ENCODE peak calls at places on chromosomes 2 and 18, in six cellular contexts. V, O, M, A, Q and L are unnamed samples.

GRCh38 chr2:437772-438393 is 150.0 kb upstream of the ALKAL2 start:
- DNase-seq in V (no peak), O (no peak), M (no peak), A (peak), Q (peak), L (no peak)

GRCh38 chr2:42025151-42025582 is 22.7 kb upstream of the PKDCC start:
- DNase-seq in V (no peak), O (peak), M (peak), A (peak), Q (no peak), L (no peak)

GRCh38 chr2:1307670-1308069 is 105.6 kb upstream of the TPO start:
- DNase-seq in V (no peak), O (no peak), M (no peak), A (no peak), Q (no peak), L (no peak)

GRCh38 chr2:33617401-33617800 is 18.3 kb upstream of the FAM98A start:
- DNase-seq in V (no peak), O (no peak), M (no peak), A (no peak), Q (no peak), L (no peak)

GRCh38 chr2:73859721-73860586 is 31.2 kb downstream of the STAMBP start:
- DNase-seq in V (peak), O (peak), M (no peak), A (no peak), Q (no peak), L (no peak)

GRCh38 chr18:37179384-37179783 is 350.5 kb downstream of the KIAA1328 start:
- DNase-seq in V (no peak), O (no peak), M (peak), A (no peak), Q (no peak), L (no peak)

GRCh38 chr2:231716641-231717280 is 8.4 kb downstream of the PTMA start:
- DNase-seq in V (no peak), O (no peak), M (no peak), A (no peak), Q (no peak), L (no peak)

GRCh38 chr18:28039078-28039477 is 137.9 kb downstream of the CDH2 start:
- DNase-seq in V (no peak), O (peak), M (no peak), A (no peak), Q (no peak), L (no peak)

GRCh38 chr18:23071285-23071684 is 64.0 kb upstream of the CABLES1 start:
- DNase-seq in V (no peak), O (no peak), M (no peak), A (no peak), Q (peak), L (no peak)

GRCh38 chr2:144426355-144426754 is 93.6 kb downstream of the ZEB2 start:
- DNase-seq in V (no peak), O (no peak), M (no peak), A (no peak), Q (no peak), L (no peak)

GRCh38 chr2:198662916-198663315 is 794.8 kb downstream of the SATB2 start:
- DNase-seq in V (no peak), O (no peak), M (no peak), A (no peak), Q (no peak), L (no peak)

GRCh38 chr2:234310166-234310565 is 186.7 kb downstream of the ARL4C start:
- DNase-seq in V (no peak), O (no peak), M (no peak), A (no peak), Q (no peak), L (no peak)

GRCh38 chr18:64419156-64419555 is 270.3 kb upstream of the LINC00305 start:
- DNase-seq in V (no peak), O (no peak), M (no peak), A (no peak), Q (no peak), L (no peak)

GRCh38 chr2:104434363-104434792 is 419.5 kb upstream of the POU3F3 start:
- DNase-seq in V (no peak), O (no peak), M (peak), A (peak), Q (peak), L (no peak)

GRCh38 chr2:20424300-20425290 is 22.3 kb upstream of the RHOB start:
- DNase-seq in V (no peak), O (peak), M (peak), A (peak), Q (peak), L (peak)

GRCh38 chr18:72555983-72556382 is 11.8 kb upstream of the CBLN2 start:
- DNase-seq in V (no peak), O (no peak), M (no peak), A (no peak), Q (no peak), L (no peak)

GRCh38 chr18:26471027-26471426 is 77.3 kb downstream of the KCTD1 start:
- DNase-seq in V (no peak), O (no peak), M (no peak), A (no peak), Q (no peak), L (no peak)

GRCh38 chr2:203395858-203396257 is 67.7 kb downstream of the ABI2 start:
- DNase-seq in V (no peak), O (no peak), M (no peak), A (no peak), Q (no peak), L (no peak)

GRCh38 chr18:62784966-62785413 is 69.6 kb downstream of the PHLPP1 start:
- DNase-seq in V (no peak), O (no peak), M (no peak), A (no peak), Q (no peak), L (no peak)

GRCh38 chr2:158459161-158460003 is 2.6 kb downstream of the PKP4 start:
- DNase-seq in V (no peak), O (peak), M (no peak), A (no peak), Q (no peak), L (no peak)

GRCh38 chr2:12009323-12009905 is 263.0 kb downstream of the LPIN1 start:
- DNase-seq in V (no peak), O (no peak), M (no peak), A (no peak), Q (no peak), L (no peak)

GRCh38 chr18:686339-687111 is 25.9 kb downstream of the ENOSF1 start:
- DNase-seq in V (no peak), O (no peak), M (no peak), A (peak), Q (no peak), L (no peak)

GRCh38 chr18:65725421-65726050 is 25.3 kb upstream of the CDH7 start:
- DNase-seq in V (no peak), O (no peak), M (peak), A (peak), Q (no peak), L (no peak)

GRCh38 chr2:150063432-150063889 is 424.0 kb downstream of the RND3 start:
- DNase-seq in V (no peak), O (peak), M (no peak), A (no peak), Q (no peak), L (no peak)

GRCh38 chr2:80238692-80239469 is 65.7 kb downstream of the LRRTM1 start:
- DNase-seq in V (peak), O (no peak), M (peak), A (peak), Q (peak), L (no peak)

GRCh38 chr2:158366342-158366741 is 90.2 kb downstream of the CCDC148 start:
- DNase-seq in V (no peak), O (no peak), M (no peak), A (no peak), Q (no peak), L (no peak)

GRCh38 chr2:20680744-20681143 is 13.8 kb downstream of the GDF7 start:
- DNase-seq in V (no peak), O (no peak), M (no peak), A (no peak), Q (no peak), L (no peak)

GRCh38 chr2:143900006-143900405 is 619.9 kb downstream of the ZEB2 start:
- DNase-seq in V (no peak), O (no peak), M (no peak), A (no peak), Q (no peak), L (no peak)

GRCh38 chr18:73719611-73720010 is 428.0 kb downstream of the FBXO15 start:
- DNase-seq in V (no peak), O (no peak), M (no peak), A (no peak), Q (no peak), L (no peak)

GRCh38 chr2:236633219-236633570 is 63.6 kb downstream of the ACKR3 start:
- DNase-seq in V (no peak), O (no peak), M (no peak), A (no peak), Q (peak), L (peak)

GRCh38 chr2:15789381-15790062 is 150.8 kb upstream of the MYCN start:
- DNase-seq in V (no peak), O (no peak), M (no peak), A (no peak), Q (no peak), L (no peak)

GRCh38 chr2:144256996-144257707 is 262.8 kb downstream of the ZEB2 start:
- DNase-seq in V (no peak), O (no peak), M (no peak), A (no peak), Q (no peak), L (no peak)

GRCh38 chr2:136234261-136234660 is 116.3 kb upstream of the CXCR4 start:
- DNase-seq in V (no peak), O (no peak), M (no peak), A (no peak), Q (no peak), L (no peak)

GRCh38 chr2:136242100-136242499 is 124.2 kb upstream of the CXCR4 start:
- DNase-seq in V (no peak), O (peak), M (no peak), A (no peak), Q (no peak), L (no peak)

GRCh38 chr2:136235451-136236418 is 117.8 kb upstream of the CXCR4 start:
- DNase-seq in V (no peak), O (peak), M (no peak), A (no peak), Q (no peak), L (no peak)

GRCh38 chr2:136238552-136239346 is 120.8 kb upstream of the CXCR4 start:
- DNase-seq in V (no peak), O (peak), M (no peak), A (no peak), Q (no peak), L (no peak)

GRCh38 chr2:136238214-136238551 is 120.2 kb upstream of the CXCR4 start:
- DNase-seq in V (no peak), O (no peak), M (no peak), A (no peak), Q (no peak), L (no peak)
- H3K27ac ChIP-seq in V (no peak), O (peak), M (no peak), A (no peak), Q (peak), L (peak)

DNA sequence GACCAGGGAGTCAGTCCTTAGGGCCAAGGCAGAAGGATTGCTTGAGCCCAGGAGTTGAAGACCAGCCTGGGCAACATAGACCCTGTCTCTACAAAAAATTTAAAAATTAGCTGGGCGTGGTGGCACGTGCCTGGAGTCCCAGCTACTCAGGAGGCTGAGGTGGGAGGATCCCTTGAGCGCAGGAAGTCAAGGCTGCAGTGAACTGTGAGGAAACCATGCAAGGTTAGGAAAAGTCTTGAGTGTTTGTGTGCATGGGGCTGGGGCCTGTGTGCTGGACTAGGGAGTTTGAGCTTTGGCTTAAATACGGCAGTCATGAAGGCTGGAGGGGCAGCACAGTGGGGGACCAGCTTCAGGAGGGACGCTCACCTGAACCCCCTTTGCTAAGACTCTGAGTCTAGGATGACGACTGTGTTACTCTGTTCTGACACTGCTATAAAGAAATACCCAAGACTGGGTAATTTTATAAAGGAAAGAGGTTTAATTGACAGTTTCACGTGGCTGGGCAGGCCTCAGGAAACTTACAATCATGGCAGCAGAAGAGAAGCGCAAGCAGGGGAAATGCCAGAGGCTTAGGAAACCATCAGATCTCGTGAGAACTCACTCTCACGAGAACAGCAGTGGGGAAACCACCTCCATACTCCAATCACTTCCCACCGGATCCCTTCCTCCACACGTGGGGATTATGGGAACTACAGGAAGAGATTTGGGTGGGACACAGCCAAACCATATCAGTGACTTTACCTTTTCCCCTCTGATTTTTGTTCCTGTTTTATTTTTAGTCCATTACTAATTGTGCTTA is 39.4 kb downstream of the GORASP2 start:
- DNase-seq in V (no peak), O (no peak), M (no peak), A (no peak), Q (no peak), L (no peak)
- TF ChIP-seq POLR2AphosphoS5 in V (no peak), O (no peak), M (no peak), A (no peak), Q (no peak), L (no peak)

GRCh38 chr2:223941579-223942277 is 3.4 kb downstream of the WDFY1 start:
- DNase-seq in V (no peak), O (peak), M (no peak), A (no peak), Q (no peak), L (no peak)
- H3K27ac ChIP-seq in V (no peak), O (peak), M (no peak), A (no peak), Q (no peak), L (no peak)

DNA sequence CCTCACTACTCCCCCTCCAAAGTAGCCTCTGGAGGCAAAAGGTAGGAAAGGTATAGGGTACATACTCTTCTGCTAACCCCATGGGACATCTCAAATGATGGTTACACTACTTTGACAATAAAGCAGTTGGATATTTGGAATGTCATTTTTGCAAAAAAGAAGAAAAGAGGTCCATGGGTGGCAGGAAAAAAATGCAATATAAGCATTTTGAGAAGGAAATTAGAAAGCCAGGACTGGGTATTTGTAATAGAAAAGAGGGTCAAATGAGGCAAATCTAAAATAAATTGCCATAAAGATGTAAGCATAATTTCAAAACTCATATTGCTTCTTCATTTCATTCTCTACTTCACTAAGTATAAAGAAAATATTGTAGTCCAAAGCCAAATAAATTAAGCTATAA is 280.2 kb downstream of the NOL4 start:
- DNase-seq in V (no peak), O (no peak), M (no peak), A (no peak), Q (no peak), L (no peak)
- TF ChIP-seq POLR2AphosphoS5 in V (no peak), O (no peak), M (no peak), A (no peak), Q (no peak), L (no peak)

GRCh38 chr18:57915848-57916596 is 112.9 kb upstream of the ATP8B1 start:
- DNase-seq in V (no peak), O (no peak), M (peak), A (no peak), Q (no peak), L (peak)

GRCh38 chr18:57916684-57917083 is 113.6 kb upstream of the ATP8B1 start:
- DNase-seq in V (no peak), O (no peak), M (no peak), A (no peak), Q (no peak), L (no peak)

GRCh38 chr18:57918601-57919000 is 115.5 kb upstream of the ATP8B1 start:
- DNase-seq in V (no peak), O (no peak), M (no peak), A (no peak), Q (no peak), L (peak)

GRCh38 chr18:57913686-57914085 is 110.6 kb upstream of the ATP8B1 start:
- DNase-seq in V (no peak), O (no peak), M (no peak), A (no peak), Q (no peak), L (no peak)

DNA sequence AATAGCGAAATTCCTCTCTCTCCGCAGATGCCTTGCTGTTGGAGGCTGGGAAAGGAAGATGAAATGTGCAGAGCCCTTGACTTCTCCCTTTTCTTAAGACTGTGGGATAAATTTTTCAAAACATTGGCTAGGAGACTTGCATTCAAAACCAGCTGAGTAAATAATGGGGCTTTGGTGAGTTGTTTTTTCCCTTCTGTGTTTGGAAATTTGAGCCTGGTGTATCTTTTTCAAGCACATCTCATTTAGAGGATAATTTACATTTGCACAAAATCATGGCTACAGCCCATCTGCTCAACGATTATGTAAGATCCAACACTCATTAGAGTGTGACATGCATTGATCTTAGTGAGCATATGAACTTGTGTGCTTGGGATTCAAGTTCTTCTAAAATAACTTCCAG is 112.1 kb upstream of the ATP8B1 start:
- DNase-seq in V (no peak), O (no peak), M (no peak), A (no peak), Q (no peak), L (no peak)
- H3K27ac ChIP-seq in V (no peak), O (no peak), M (no peak), A (no peak), Q (no peak), L (no peak)

DNA sequence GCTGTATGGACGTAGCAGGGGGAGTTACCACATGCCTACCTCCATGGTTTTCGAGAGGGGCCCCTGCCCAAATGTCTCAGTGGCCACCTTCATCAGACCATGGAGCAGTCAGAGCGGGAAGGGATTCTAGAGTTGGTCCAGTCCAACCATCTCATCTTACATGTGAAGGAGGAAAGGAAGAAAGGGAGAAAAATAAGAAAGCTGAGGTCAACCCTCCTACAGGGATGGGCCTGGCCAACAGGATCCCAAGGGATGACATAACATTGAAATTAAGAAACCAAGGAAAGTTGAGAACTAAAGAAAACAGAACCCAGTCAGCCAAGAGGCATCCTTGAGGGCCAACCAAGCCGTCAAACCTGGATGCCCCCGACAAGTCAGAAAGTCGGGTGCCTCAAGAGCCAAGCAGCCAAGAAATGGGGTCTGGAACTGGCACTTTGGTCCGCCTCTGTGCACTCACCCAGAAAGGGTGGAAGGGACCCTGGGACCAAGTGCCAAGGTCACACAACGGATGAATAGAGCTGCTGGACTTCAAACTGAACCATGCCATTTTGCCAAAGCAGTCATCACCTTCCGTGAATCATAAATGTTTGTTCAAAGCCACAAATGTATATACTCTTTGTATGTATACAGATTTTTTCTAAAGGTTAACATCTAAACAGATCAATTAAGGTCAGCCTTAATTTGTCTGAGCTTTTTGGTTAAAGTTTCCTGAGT is 27.1 kb upstream of the PTPN4 start:
- DNase-seq in V (no peak), O (no peak), M (no peak), A (no peak), Q (no peak), L (no peak)
- TF ChIP-seq POLR2AphosphoS5 in V (no peak), O (no peak), M (no peak), A (no peak), Q (no peak), L (no peak)

DNA sequence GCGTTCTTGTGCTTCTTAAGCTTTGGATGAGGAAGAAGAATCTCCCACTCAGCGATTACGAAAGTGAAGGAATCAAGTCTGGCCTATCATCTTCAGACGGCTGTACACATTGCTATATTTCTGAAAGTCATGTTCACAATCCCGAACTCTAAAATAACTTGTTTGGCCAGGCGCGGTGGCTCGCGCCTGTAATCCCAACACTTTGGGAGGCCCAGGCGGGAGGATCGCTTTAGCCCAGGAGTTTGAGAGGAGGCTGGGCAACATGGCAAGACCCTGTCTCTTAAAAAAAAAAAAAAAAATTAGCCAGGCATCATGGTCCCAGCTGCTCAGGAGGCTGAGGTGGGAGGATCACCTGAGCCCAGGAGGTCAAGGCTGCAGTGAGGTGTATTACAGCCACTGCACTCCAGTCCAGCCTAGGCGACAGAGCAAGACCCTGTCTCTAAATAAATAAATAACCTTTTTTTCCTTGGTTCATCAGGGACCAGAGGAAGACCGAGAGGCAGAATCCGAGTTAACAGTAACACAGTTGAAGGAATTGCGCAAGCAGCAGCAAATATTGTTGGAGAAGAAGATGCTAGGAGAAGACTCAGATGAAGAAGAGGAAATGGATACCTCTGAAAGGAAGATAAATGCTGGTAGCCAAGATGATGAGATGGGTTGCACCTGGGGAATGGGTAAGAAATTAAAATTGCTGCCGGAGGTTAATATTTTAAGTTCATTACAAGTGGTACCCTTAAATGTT is 1.1 kb downstream of the SLC4A1AP start:
- DNase-seq in V (no peak), O (no peak), M (no peak), A (no peak), Q (no peak), L (no peak)
- H3K27ac ChIP-seq in V (peak), O (no peak), M (no peak), A (no peak), Q (no peak), L (no peak)